ENCODE peak calls at places on chromosomes 1 and 21, in eight cellular contexts. R is activated CD4-positive, alpha-beta T cell treated with anti-CD3 and anti-CD28 coated beads, Interleukin-2, amount 50 U/mL, for 1 hour; G is AG20443; B is RCC 7860; Y is NCI-H1436; A is AG09319; L is AG08396; D is endothelial cell. Z is an unnamed sample.
A peak's percentile ranks its signal among the peaks of the same experiment; 100 is the strongest.

GRCh38 chr1:76576876-76577817 is 290.1 kb upstream of the ST6GALNAC5 start:
- DNase-seq in R (no peak), G (no peak), B (no peak), Y (no peak), A (no peak), L (no peak), D (no peak), Z (no peak)

GRCh38 chr1:119968068-119968492 is 71.8 kb upstream of the ADAM30 start:
- DNase-seq in R (peak; percentile 77), G (peak; percentile 39), B (peak; percentile 57), Y (peak; percentile 35), A (no peak), L (peak; percentile 8), D (peak; percentile 74), Z (peak; percentile 87)

GRCh38 chr1:180157108-180157507 is 2.4 kb downstream of the QSOX1 start:
- DNase-seq in R (no peak), G (peak; percentile 65), B (peak; percentile 55), Y (no peak), A (no peak), L (peak; percentile 64), D (no peak), Z (no peak)

GRCh38 chr21:45937721-45938452 is 43.7 kb upstream of the COL6A1 start:
- DNase-seq in R (no peak), G (no peak), B (no peak), Y (no peak), A (no peak), L (no peak), D (no peak), Z (no peak)

GRCh38 chr1:201617157-201617556 is 78.2 kb downstream of the NAV1 start:
- DNase-seq in R (no peak), G (no peak), B (no peak), Y (no peak), A (no peak), L (no peak), D (no peak), Z (no peak)

GRCh38 chr1:199522936-199523335 is 504.6 kb upstream of the NR5A2 start:
- DNase-seq in R (no peak), G (peak; percentile 30), B (no peak), Y (no peak), A (no peak), L (no peak), D (no peak), Z (no peak)

GRCh38 chr1:214717323-214717722 is 114.3 kb downstream of the CENPF start:
- DNase-seq in R (no peak), G (no peak), B (no peak), Y (no peak), A (no peak), L (no peak), D (no peak), Z (no peak)

GRCh38 chr1:100074604-100075395 is 57.9 kb downstream of the SASS6 start:
- DNase-seq in R (no peak), G (no peak), B (no peak), Y (no peak), A (no peak), L (no peak), D (no peak), Z (no peak)

GRCh38 chr1:248816042-248816851 is 9.5 kb downstream of the SH3BP5L start:
- DNase-seq in R (no peak), G (no peak), B (no peak), Y (no peak), A (no peak), L (no peak), D (no peak), Z (no peak)

GRCh38 chr1:220806408-220806807 is 19.7 kb downstream of the MTARC1 start:
- DNase-seq in R (no peak), G (no peak), B (no peak), Y (no peak), A (no peak), L (no peak), D (no peak), Z (no peak)

GRCh38 chr1:101183388-101183699 is 53.5 kb upstream of the S1PR1 start:
- DNase-seq in R (no peak), G (no peak), B (no peak), Y (no peak), A (no peak), L (no peak), D (no peak), Z (no peak)

GRCh38 chr1:193458628-193459027 is 272.2 kb upstream of the B3GALT2 start:
- DNase-seq in R (no peak), G (no peak), B (no peak), Y (no peak), A (no peak), L (no peak), D (no peak), Z (no peak)

GRCh38 chr1:42757892-42758275 is 8.9 kb downstream of the P3H1 start:
- DNase-seq in R (no peak), G (no peak), B (no peak), Y (no peak), A (no peak), L (no peak), D (no peak), Z (no peak)

GRCh38 chr1:18879791-18880309 is 20.4 kb upstream of the TAS1R2 start:
- DNase-seq in R (no peak), G (no peak), B (no peak), Y (no peak), A (no peak), L (no peak), D (no peak), Z (no peak)

GRCh38 chr21:46057111-46057709 is 40.7 kb upstream of the COL6A2 start:
- DNase-seq in R (no peak), G (no peak), B (no peak), Y (no peak), A (no peak), L (no peak), D (no peak), Z (peak; percentile 49)

GRCh38 chr1:247487057-247487456 is 29.2 kb upstream of the OR2B11 start:
- DNase-seq in R (peak; percentile 15), G (peak; percentile 52), B (peak; percentile 29), Y (peak; percentile 1), A (no peak), L (peak; percentile 29), D (peak; percentile 42), Z (peak; percentile 41)

GRCh38 chr1:201228011-201228983 is 37.7 kb downstream of the IGFN1 start:
- DNase-seq in R (no peak), G (peak; percentile 1), B (no peak), Y (no peak), A (no peak), L (no peak), D (no peak), Z (peak; percentile 9)

GRCh38 chr1:219385786-219386427 is 212.2 kb downstream of the LYPLAL1 start:
- DNase-seq in R (peak; percentile 2), G (peak; percentile 62), B (peak; percentile 53), Y (peak; percentile 78), A (no peak), L (peak; percentile 39), D (peak; percentile 40), Z (peak; percentile 28)

GRCh38 chr21:33892853-33893252 is 22.8 kb downstream of the ATP5PO start:
- DNase-seq in R (no peak), G (no peak), B (no peak), Y (no peak), A (no peak), L (no peak), D (no peak), Z (no peak)

GRCh38 chr1:230879781-230880180 is 11.5 kb upstream of the C1orf198 start:
- DNase-seq in R (no peak), G (no peak), B (no peak), Y (no peak), A (no peak), L (no peak), D (no peak), Z (no peak)

GRCh38 chr1:209490013-209490412 is 93.5 kb upstream of the CAMK1G start:
- DNase-seq in R (no peak), G (peak; percentile 30), B (peak; percentile 45), Y (peak; percentile 34), A (no peak), L (no peak), D (no peak), Z (no peak)

GRCh38 chr1:226827458-226827857 is 43.0 kb upstream of the PSEN2 start:
- DNase-seq in R (peak; percentile 15), G (peak; percentile 73), B (no peak), Y (no peak), A (no peak), L (no peak), D (no peak), Z (no peak)

GRCh38 chr1:8706995-8707396 is 110.4 kb downstream of the RERE start:
- DNase-seq in R (no peak), G (no peak), B (no peak), Y (peak; percentile 76), A (no peak), L (no peak), D (no peak), Z (no peak)